ENCODE peak calls at places on chromosome 18, in ten cellular contexts. M, Q, A, Z, N, R, L, F, H and C are unnamed samples.

GRCh38 chr18:23071285-23071684 is 64.0 kb upstream of the CABLES1 start:
- DNase-seq in H (peak), Z (no peak), Q (peak), F (peak), L (no peak), A (peak), R (no peak), N (peak), M (no peak), C (no peak)

GRCh38 chr18:52605345-52605744 is 265.3 kb downstream of the DCC start:
- DNase-seq in N (no peak), M (no peak), Z (no peak), F (no peak), A (no peak), Q (no peak), R (no peak), L (no peak), H (no peak), C (no peak)

GRCh38 chr18:76281565-76281964 is 213.5 kb downstream of the ZNF516 start:
- DNase-seq in H (no peak), Q (no peak), L (no peak), N (no peak), Z (no peak), M (no peak), A (no peak), F (no peak), R (no peak), C (no peak)

GRCh38 chr18:71322201-71322600 is 1033.4 kb downstream of the SOCS6 start:
- DNase-seq in H (no peak), Q (no peak), Z (no peak), A (no peak), F (no peak), L (no peak), N (no peak), M (no peak), R (peak), C (no peak)

GRCh38 chr18:47996091-47996541 is 65.7 kb upstream of the SMAD2 start:
- DNase-seq in M (peak), R (no peak), A (no peak), Z (no peak), L (no peak), N (no peak), H (no peak), Q (no peak), F (no peak), C (no peak)

GRCh38 chr18:50218432-50219197 is 23.7 kb upstream of the MYO5B start:
- DNase-seq in H (no peak), F (no peak), L (no peak), R (peak), Q (peak), Z (peak), A (peak), N (peak), M (peak), C (peak)

GRCh38 chr18:77106331-77106730 is 26.3 kb downstream of the MBP start:
- DNase-seq in F (no peak), A (no peak), M (no peak), L (no peak), H (no peak), Q (peak), N (no peak), Z (no peak), R (no peak), C (no peak)

GRCh38 chr18:78069784-78070664 is 820.4 kb downstream of the GALR1 start:
- DNase-seq in M (no peak), Z (no peak), L (peak), H (no peak), R (no peak), N (no peak), F (no peak), A (no peak), Q (no peak), C (no peak)

GRCh38 chr18:76679877-76680276 is 142.5 kb upstream of the ZNF236 start:
- DNase-seq in Q (no peak), L (no peak), Z (no peak), R (no peak), A (no peak), M (no peak), H (no peak), N (no peak), F (no peak), C (no peak)

GRCh38 chr18:58965930-58966662 is 101.4 kb downstream of the ZNF532 start:
- DNase-seq in N (no peak), H (no peak), Q (no peak), Z (no peak), A (no peak), R (no peak), L (no peak), F (no peak), M (no peak), C (no peak)

GRCh38 chr18:26103579-26103978 is 13.2 kb upstream of the SS18 start:
- DNase-seq in Q (no peak), Z (peak), R (no peak), H (no peak), M (no peak), N (no peak), L (no peak), A (no peak), F (no peak), C (no peak)

GRCh38 chr18:50097702-50098101 is 97.2 kb downstream of the MYO5B start:
- DNase-seq in R (no peak), A (no peak), Q (no peak), Z (no peak), N (no peak), F (no peak), M (peak), H (no peak), L (no peak), C (peak)

GRCh38 chr18:74947875-74948274 is 261.1 kb downstream of the PTGR3 start:
- DNase-seq in N (no peak), Z (no peak), Q (no peak), R (no peak), A (no peak), H (no peak), L (no peak), M (no peak), F (no peak), C (no peak)

GRCh38 chr18:51196811-51197660 is 445 bp downstream of the MEX3C start:
- DNase-seq in Q (peak), L (peak), M (peak), H (no peak), Z (peak), A (peak), R (peak), N (peak), F (peak), C (peak)

GRCh38 chr18:75916641-75916982 is 489.1 kb upstream of the SMIM21 start:
- DNase-seq in F (no peak), H (no peak), N (no peak), L (no peak), A (no peak), R (no peak), M (no peak), Z (no peak), Q (no peak), C (no peak)

GRCh38 chr18:67428805-67429204 is 87.7 kb downstream of the DSEL start:
- DNase-seq in R (peak), F (no peak), Z (no peak), Q (peak), H (no peak), N (no peak), A (no peak), L (no peak), M (peak), C (no peak)

GRCh38 chr18:5424903-5425302 is 118.9 kb downstream of the EPB41L3 start:
- DNase-seq in A (no peak), N (peak), L (no peak), Q (peak), F (no peak), R (peak), H (no peak), M (peak), Z (peak), C (no peak)

GRCh38 chr18:46397174-46397573 is 259.8 kb downstream of the LOXHD1 start:
- DNase-seq in A (no peak), M (no peak), H (no peak), R (no peak), L (no peak), N (no peak), Z (no peak), Q (no peak), F (no peak), C (no peak)

GRCh38 chr18:22171263-22171838 is 2.0 kb downstream of the GATA6 start:
- DNase-seq in H (no peak), Z (no peak), A (no peak), M (no peak), F (no peak), R (no peak), Q (no peak), L (no peak), N (no peak), C (no peak)

GRCh38 chr18:36249392-36249791 is 48.1 kb upstream of the FHOD3 start:
- DNase-seq in A (no peak), Q (no peak), L (no peak), N (no peak), M (no peak), H (no peak), R (no peak), Z (no peak), F (no peak), C (no peak)
- TF ChIP-seq CTCF in A (no peak), Q (no peak), L (no peak), N (no peak), M (no peak), H (no peak), R (no peak), Z (no peak), F (no peak), C (no peak)

DNA sequence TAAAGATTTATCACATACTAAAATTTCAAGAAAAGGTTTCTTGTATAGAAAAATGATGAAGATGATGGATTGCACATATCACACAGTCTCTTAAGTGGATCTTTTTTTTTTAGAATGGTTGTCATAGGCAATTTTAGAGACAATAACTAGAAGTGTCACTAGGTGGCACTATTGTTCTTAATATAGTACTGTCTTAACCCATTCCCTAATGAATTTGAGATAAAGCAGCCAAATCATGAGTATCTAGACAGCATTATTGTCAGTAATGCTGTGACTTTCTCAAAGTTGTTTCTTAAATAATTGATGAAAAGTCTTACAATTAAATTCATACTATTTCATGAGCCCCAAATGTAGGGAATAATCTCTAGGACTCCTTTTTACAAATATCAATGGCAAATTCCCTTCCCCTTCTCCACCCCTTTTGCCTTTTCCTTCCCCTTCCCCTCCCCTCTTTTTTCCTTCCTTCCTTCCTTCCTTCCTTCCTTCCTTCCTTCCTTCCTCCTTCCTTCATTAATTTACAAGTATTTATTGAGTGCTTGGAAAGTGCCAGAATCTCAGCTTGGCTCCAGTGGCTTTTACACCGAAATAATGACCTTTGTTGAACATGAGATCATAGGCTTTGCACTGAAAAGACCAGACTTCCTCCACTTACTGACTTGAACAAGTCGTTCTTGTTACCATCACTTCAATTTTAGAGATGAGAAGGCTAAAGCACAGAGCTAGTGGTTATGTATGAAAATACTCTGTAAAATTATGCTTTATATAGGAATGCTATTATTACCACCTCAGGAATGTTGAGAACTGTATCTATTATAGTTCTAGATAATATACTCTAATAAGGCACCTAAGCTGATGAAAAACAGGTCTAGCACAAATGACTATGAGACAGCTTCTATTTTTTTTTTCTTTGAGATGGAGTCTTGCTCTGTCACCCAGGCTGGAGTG is 19.8 kb downstream of the MYL12B start:
- DNase-seq in Q (peak), L (no peak), Z (peak), M (peak), N (peak), H (no peak), A (peak), F (peak), R (peak), C (no peak)
- TF ChIP-seq CTCF in Q (peak), L (peak), Z (peak), M (peak), N (peak), H (peak), A (no peak), F (peak), R (peak), C (peak)

GRCh38 chr18:57856707-57857280 is 53.7 kb upstream of the ATP8B1 start:
- DNase-seq in Z (no peak), N (no peak), Q (no peak), L (no peak), M (no peak), H (no peak), R (no peak), A (no peak), F (no peak), C (no peak)

GRCh38 chr18:57856128-57856527 is 53.0 kb upstream of the ATP8B1 start:
- DNase-seq in M (no peak), Q (no peak), H (no peak), N (no peak), A (no peak), F (no peak), R (no peak), L (no peak), Z (no peak), C (no peak)

GRCh38 chr18:57863706-57864105 is 60.6 kb upstream of the ATP8B1 start:
- DNase-seq in F (no peak), Z (no peak), A (no peak), Q (no peak), H (no peak), L (no peak), R (no peak), M (peak), N (no peak), C (no peak)

GRCh38 chr18:57854726-57855125 is 51.6 kb upstream of the ATP8B1 start:
- DNase-seq in Q (no peak), F (no peak), N (no peak), L (no peak), R (no peak), M (no peak), H (no peak), Z (no peak), A (no peak), C (no peak)

GRCh38 chr18:57859314-57859713 is 56.2 kb upstream of the ATP8B1 start:
- DNase-seq in M (peak), Q (peak), H (no peak), R (peak), A (peak), Z (peak), F (no peak), L (no peak), N (peak), C (peak)
- TF ChIP-seq CTCF in M (peak), Q (peak), H (peak), R (peak), A (peak), Z (peak), F (peak), L (peak), N (peak), C (peak)

GRCh38 chr18:38539373-38539772 is 973.8 kb upstream of the CELF4 start:
- DNase-seq in F (no peak), N (no peak), R (no peak), H (no peak), Q (no peak), M (no peak), L (no peak), Z (no peak), A (no peak), C (no peak)

GRCh38 chr18:38539871-38540270 is 974.3 kb upstream of the CELF4 start:
- DNase-seq in N (no peak), F (no peak), L (no peak), R (no peak), M (no peak), A (no peak), Z (no peak), Q (no peak), H (no peak), C (no peak)

GRCh38 chr18:38545071-38545470 is 979.5 kb upstream of the CELF4 start:
- DNase-seq in N (no peak), A (peak), R (no peak), Z (peak), Q (peak), F (no peak), H (no peak), L (no peak), M (no peak), C (peak)
- TF ChIP-seq CTCF in N (peak), A (peak), R (no peak), Z (no peak), Q (no peak), F (peak), H (peak), L (no peak), M (no peak), C (no peak)

GRCh38 chr18:10101293-10101701 is 187.5 kb downstream of the VAPA start:
- DNase-seq in M (peak), A (no peak), N (no peak), Q (peak), F (peak), R (peak), Z (no peak), H (no peak), L (peak), C (no peak)
- TF ChIP-seq CTCF in M (no peak), A (no peak), N (no peak), Q (no peak), F (no peak), R (no peak), Z (no peak), H (no peak), L (no peak), C (no peak)